ENCODE peak calls at places on chromosome 3, in eight cellular contexts. V is substantia nigra; C is Kasumi-1; Z is ELR; D is hepatic stellate cell; P is fibroblast of the conjunctiva; F is HFF-Myc; J is activated T-cell treated with anti-CD3 and anti-CD28 coated beads, Interleukin-2, amount 50 U/mL, for 72 hours. K is an unnamed sample.

GRCh38 chr3:177944228-177944661 is 592.0 kb upstream of the KCNMB2 start:
- DNase-seq in Z (peak), C (peak), V (no peak), J (no peak), F (peak), P (no peak), D (no peak), K (no peak)

GRCh38 chr3:67635257-67635656 is 19.2 kb downstream of the SUCLG2 start:
- DNase-seq in J (peak), C (no peak), D (peak), P (peak), F (peak), V (no peak), Z (peak), K (peak)

GRCh38 chr3:51967384-51968174 is at the start of gene PCBP4:
- DNase-seq in Z (peak), F (no peak), J (peak), P (no peak), V (peak), C (peak), D (peak), K (peak)

GRCh38 chr3:40924559-40925058 is 274.7 kb upstream of the CTNNB1 start:
- DNase-seq in V (no peak), Z (no peak), D (no peak), C (no peak), P (no peak), F (no peak), J (no peak), K (no peak)

GRCh38 chr3:172520332-172520831 is 2.8 kb downstream of the TNFSF10 start:
- DNase-seq in Z (peak), C (no peak), J (peak), D (peak), F (peak), V (no peak), P (no peak), K (no peak)

GRCh38 chr3:30628188-30628930 is 22.0 kb downstream of the TGFBR2 start:
- DNase-seq in F (no peak), Z (no peak), D (no peak), J (no peak), V (no peak), C (no peak), P (no peak), K (no peak)

GRCh38 chr3:4528802-4529201 is 35.7 kb downstream of the ITPR1 start:
- DNase-seq in F (no peak), C (no peak), D (no peak), Z (no peak), J (no peak), V (no peak), P (no peak), K (no peak)

GRCh38 chr3:117168896-117169295 is 459.3 kb downstream of the TUSC7 start:
- DNase-seq in P (no peak), V (no peak), C (no peak), J (no peak), Z (no peak), F (no peak), D (no peak), K (no peak)

GRCh38 chr3:195405646-195406045 is 37.2 kb downstream of the ACAP2 start:
- DNase-seq in V (no peak), F (no peak), J (no peak), P (no peak), D (no peak), Z (no peak), C (no peak), K (no peak)

K was measured in osteoblast.